ENCODE peak calls at places on chromosomes 16 and 17, in six cellular contexts. U is hepatocyte, R is prostate gland, E is neuronal stem cell, B is cardiac muscle cell, X is GM23248. A is an unnamed sample.

GRCh38 chr16:4661661-4662060 is 31.7 kb upstream of the NUDT16L1 start:
- DNase-seq in X (no peak), E (no peak), B (no peak), R (no peak), U (no peak), A (no peak)

GRCh38 chr17:51154176-51154575 is 817 bp downstream of the NME1 start:
- DNase-seq in R (no peak), E (no peak), U (no peak), X (peak; percentile 44), B (no peak), A (no peak)

GRCh38 chr17:69870751-69871199 is 204.2 kb upstream of the KCNJ16 start:
- DNase-seq in U (peak; percentile 10), E (peak; percentile 17), R (peak; percentile 13), X (peak; percentile 78), B (peak; percentile 48), A (no peak)

GRCh38 chr17:81651692-81652091 is 4.7 kb downstream of the PDE6G start:
- DNase-seq in E (no peak), U (no peak), R (no peak), X (peak; percentile 90), B (no peak), A (no peak)

GRCh38 chr17:28871056-28871579 is 16.3 kb downstream of the ERAL1 start:
- DNase-seq in B (no peak), R (no peak), U (no peak), E (no peak), X (no peak), A (peak; percentile 38)

GRCh38 chr16:71671165-71671564 is 45.2 kb downstream of the MARVELD3 start:
- DNase-seq in R (no peak), U (no peak), E (no peak), X (no peak), B (no peak), A (no peak)

GRCh38 chr17:78719630-78720298 is 62.3 kb downstream of the CYTH1 start:
- DNase-seq in E (no peak), X (no peak), U (no peak), B (no peak), R (no peak), A (no peak)

GRCh38 chr16:57277586-57277985 is 6.9 kb downstream of the PLLP start:
- DNase-seq in B (no peak), E (no peak), R (no peak), X (peak; percentile 66), U (no peak), A (peak; percentile 76)

GRCh38 chr17:71441098-71441497 is 679.7 kb upstream of the SOX9 start:
- DNase-seq in R (peak; percentile 8), E (no peak), X (peak; percentile 93), U (peak; percentile 47), B (no peak), A (no peak)

GRCh38 chr17:16433514-16433913 is 18.1 kb downstream of the TRPV2 start:
- DNase-seq in E (no peak), B (no peak), R (no peak), X (no peak), U (peak; percentile 4), A (no peak)

GRCh38 chr17:16428098-16428882 is 12.9 kb downstream of the TRPV2 start:
- DNase-seq in E (no peak), R (no peak), B (peak; percentile 74), X (peak; percentile 76), U (peak; percentile 74), A (peak; percentile 15)

GRCh38 chr17:16427020-16427419 is 11.6 kb downstream of the TRPV2 start:
- DNase-seq in B (no peak), U (no peak), E (no peak), R (no peak), X (no peak), A (no peak)

GRCh38 chr17:16432017-16432416 is 16.6 kb downstream of the TRPV2 start:
- DNase-seq in B (no peak), R (no peak), U (no peak), X (no peak), E (no peak), A (no peak)

GRCh38 chr17:16430650-16431049 is 15.3 kb downstream of the TRPV2 start:
- DNase-seq in B (no peak), X (no peak), E (no peak), R (no peak), U (no peak), A (no peak)
- H3K27ac ChIP-seq in B (no peak overlapping the region), X (no peak overlapping the region), E (no peak overlapping the region), R (no peak overlapping the region), U (no peak overlapping the region), A (no peak overlapping the region)

GRCh38 chr17:15306406-15306970 is 34.9 kb downstream of the TEKT3 start:
- DNase-seq in E (no peak), X (peak; percentile 57), B (no peak), U (no peak), R (no peak), A (no peak)
- H3K27ac ChIP-seq in E (no peak overlapping the region), X (peak overlapping the region; percentile 47), B (no peak overlapping the region), U (peak overlapping the region; percentile 51), R (no peak overlapping the region), A (no peak overlapping the region)

GRCh38 chr17:55264273-55264639 is 504 bp upstream of the HLF start:
- DNase-seq in R (no peak), B (no peak), E (no peak), U (no peak), X (no peak), A (no peak)
- H3K27ac ChIP-seq in R (no peak overlapping the region), B (no peak overlapping the region), E (no peak overlapping the region), U (no peak overlapping the region), X (no peak overlapping the region), A (no peak overlapping the region)

GRCh38 chr17:48569676-48570324 is 8.3 kb downstream of the HOXB4 start:
- DNase-seq in R (no peak), X (no peak), B (no peak), E (no peak), U (no peak), A (no peak)
- H3K27ac ChIP-seq in R (no peak overlapping the region), X (peak overlapping the region; percentile 48), B (no peak overlapping the region), E (no peak overlapping the region), U (no peak overlapping the region), A (no peak overlapping the region)

GRCh38 chr17:7856081-7856791 is 1.1 kb downstream of the NAA38 start:
- DNase-seq in B (no peak), R (peak; percentile 53), E (peak; percentile 56), U (peak; percentile 65), X (peak; percentile 66), A (no peak)

GRCh38 chr17:7857724-7858486 is at the start of gene CYB5D1:
- DNase-seq in U (peak; percentile 95), X (peak; percentile 98), R (peak; percentile 93), E (peak; percentile 92), B (peak; percentile 92), A (peak; percentile 95)

GRCh38 chr17:7856840-7857723 is at the start of gene NAA38:
- DNase-seq in E (peak; percentile 100), B (peak; percentile 99), U (peak; percentile 99), R (peak; percentile 97), X (peak; percentile 100), A (peak; percentile 97)

GRCh38 chr17:7858487-7858832 is 657 bp downstream of the CYB5D1 start:
- DNase-seq in E (peak; percentile 56), X (peak; percentile 92), B (peak; percentile 62), R (no peak), U (peak; percentile 73), A (no peak)

DNA sequence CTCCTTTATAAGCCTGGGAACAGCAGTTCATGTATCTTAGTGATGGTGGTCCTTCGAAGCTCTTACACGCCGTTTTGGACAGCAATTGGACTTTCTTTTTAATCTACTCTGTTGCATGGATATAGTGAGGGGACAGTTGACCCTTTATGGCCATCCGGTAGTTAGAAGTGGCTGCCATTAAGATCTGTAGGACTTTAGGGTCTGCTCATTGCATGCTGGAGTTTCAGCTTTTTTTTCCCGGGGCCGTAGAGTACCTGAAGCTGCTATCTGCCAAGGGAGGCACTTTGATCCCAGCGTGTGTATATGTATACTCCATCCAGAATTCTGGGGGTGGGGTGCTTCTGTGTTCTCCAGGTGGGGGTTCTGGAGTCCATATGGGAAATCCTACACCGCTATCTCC is 1.2 kb downstream of the CYB5D1 start:
- DNase-seq in B (no peak), R (no peak), E (no peak), U (no peak), X (no peak), A (peak; percentile 29)
- H3K27ac ChIP-seq in B (no peak overlapping the region), R (peak overlapping the region; percentile 80), E (no peak overlapping the region), U (no peak overlapping the region), X (peak overlapping the region; percentile 88), A (peak overlapping the region; percentile 81)